ENCODE peak calls at places on chromosomes 6 and 20, in ten cellular contexts. W is DMS53; M is activated T-cell treated with anti-CD3 and anti-CD28 coated beads, Interleukin-2, amount 50 U/mL, for 24 hours; V is stimulated activated CD4-positive, alpha-beta T cell treated with anti-CD3 and anti-CD28 coated beads, Interleukin-2, amount 100 ng/mL, for 4 hours; L is ACHN; S is EL; Y is activated gamma-delta T cell treated with anti-CD3 and anti-CD28 coated beads, Interleukin-2, amount 50 U/mL, for 16 hours; A is IMR-90; P is NCI-H69; I is RPMI7951. F is an unnamed sample.

GRCh38 chr6:125019873-125020272 is 57.6 kb downstream of the RNF217 start:
- DNase-seq in L (no peak), S (no peak), P (peak), A (no peak), V (no peak), I (no peak), M (no peak), Y (no peak), W (no peak), F (no peak)

GRCh38 chr6:135426833-135427232 is 70.7 kb downstream of the AHI1 start:
- DNase-seq in A (no peak), M (no peak), V (no peak), P (no peak), S (no peak), L (no peak), W (no peak), Y (no peak), I (no peak), F (no peak)

GRCh38 chr6:139979021-139979721 is 604.7 kb upstream of the CITED2 start:
- DNase-seq in L (peak), S (no peak), P (no peak), W (peak), Y (no peak), V (no peak), I (peak), M (no peak), A (no peak), F (no peak)

GRCh38 chr6:164628302-164628931 is 681.0 kb downstream of the C6orf118 start:
- DNase-seq in Y (no peak), W (no peak), S (no peak), P (no peak), M (no peak), L (no peak), A (no peak), I (no peak), V (no peak), F (no peak)

GRCh38 chr20:47051936-47052566 is 157.4 kb downstream of the EYA2 start:
- DNase-seq in M (no peak), W (no peak), V (no peak), L (no peak), Y (no peak), I (no peak), A (no peak), S (no peak), P (peak), F (no peak)

GRCh38 chr20:46084805-46085792 is 4.7 kb downstream of the NCOA5 start:
- DNase-seq in I (peak), A (peak), W (peak), V (no peak), P (peak), Y (no peak), M (no peak), L (no peak), S (peak), F (peak)

GRCh38 chr6:147561742-147562141 is 53.3 kb downstream of the SAMD5 start:
- DNase-seq in M (no peak), L (no peak), A (no peak), I (no peak), Y (no peak), P (peak), S (no peak), V (no peak), W (no peak), F (peak)

GRCh38 chr6:25916789-25917490 is 13.6 kb downstream of the SLC17A2 start:
- DNase-seq in M (no peak), L (no peak), I (no peak), S (no peak), W (no peak), Y (no peak), A (no peak), P (no peak), V (no peak), F (no peak)

GRCh38 chr6:48087448-48087847 is 23.5 kb downstream of the PTCHD4 start:
- DNase-seq in L (no peak), P (peak), Y (no peak), W (peak), I (peak), V (no peak), A (peak), M (no peak), S (peak), F (peak)

GRCh38 chr20:37630161-37630560 is 63.7 kb upstream of the CTNNBL1 start:
- DNase-seq in W (peak), M (no peak), A (no peak), V (no peak), I (no peak), Y (no peak), P (peak), L (no peak), S (no peak), F (no peak)

GRCh38 chr20:59221049-59221748 is 57.6 kb downstream of the ZNF831 start:
- DNase-seq in A (no peak), V (no peak), M (no peak), Y (no peak), L (no peak), W (no peak), S (no peak), P (peak), I (peak), F (peak)

GRCh38 chr6:14228571-14228970 is 111.0 kb downstream of the CD83 start:
- DNase-seq in P (no peak), A (peak), M (peak), V (peak), I (peak), S (peak), Y (no peak), L (no peak), W (no peak), F (no peak)

F was measured in dermis blood vessel endothelial cell.